ENCODE peak calls at places on chromosomes 11 and 22, in seven cellular contexts. G, U, Q, K, L, X and R are unnamed samples.

GRCh38 chr11:11407065-11407737 is 54.2 kb upstream of the CSNK2A3 start:
- DNase-seq in U (no peak), K (no peak), G (peak), X (no peak), Q (no peak), L (no peak), R (no peak)

GRCh38 chr11:1837171-1838076 is 1.4 kb upstream of the TNNI2 start:
- DNase-seq in G (peak), X (peak), U (peak), Q (peak), K (peak), L (peak), R (peak)

GRCh38 chr11:126561327-126561893 is 205.9 kb downstream of the ST3GAL4 start:
- DNase-seq in G (no peak), X (peak), Q (no peak), L (peak), K (no peak), U (peak), R (no peak)

GRCh38 chr22:33785283-33785991 is 134.8 kb downstream of the LARGE1 start:
- DNase-seq in G (peak), K (no peak), X (peak), L (no peak), U (peak), Q (no peak), R (no peak)

GRCh38 chr11:70063121-70063520 is 15.0 kb upstream of the ANO1 start:
- DNase-seq in G (no peak), K (no peak), U (no peak), Q (no peak), L (no peak), X (no peak), R (no peak)

GRCh38 chr11:47267858-47268257 is 2.1 kb upstream of the MADD start:
- DNase-seq in K (no peak), U (no peak), L (no peak), Q (no peak), X (no peak), G (no peak), R (no peak)

GRCh38 chr11:126581871-126582270 is 226.4 kb downstream of the ST3GAL4 start:
- DNase-seq in U (no peak), Q (no peak), X (no peak), L (no peak), G (no peak), K (no peak), R (no peak)

GRCh38 chr22:30947821-30948454 is 20.6 kb downstream of the MORC2 start:
- DNase-seq in U (peak), Q (no peak), L (no peak), K (no peak), X (peak), G (peak), R (no peak)

GRCh38 chr11:119148855-119149370 is at the start of gene ABCG4:
- DNase-seq in G (peak), K (no peak), L (no peak), U (no peak), X (no peak), Q (peak), R (no peak)

GRCh38 chr11:30457045-30457444 is 129.1 kb downstream of the MPPED2 start:
- DNase-seq in L (no peak), X (no peak), K (no peak), U (no peak), Q (no peak), G (no peak), R (no peak)

GRCh38 chr11:33544593-33545373 is 155.8 kb downstream of the C11orf91 start:
- DNase-seq in K (no peak), G (no peak), X (no peak), Q (no peak), L (no peak), U (no peak), R (no peak)

GRCh38 chr11:17563961-17564686 is 17.1 kb downstream of the OTOG start:
- DNase-seq in U (no peak), X (no peak), K (no peak), Q (no peak), L (no peak), G (no peak), R (peak)

GRCh38 chr11:117839936-117840813 is 15.6 kb upstream of the FXYD2 start:
- DNase-seq in U (no peak), L (no peak), K (no peak), G (no peak), Q (peak), X (no peak), R (no peak)

GRCh38 chr11:61083601-61084147 is 18.6 kb upstream of the CD5 start:
- DNase-seq in X (no peak), Q (no peak), L (no peak), K (no peak), U (no peak), G (no peak), R (no peak)

GRCh38 chr11:85685820-85686459 is at the start of gene CCDC89:
- DNase-seq in L (no peak), K (no peak), U (peak), X (peak), G (peak), Q (peak), R (no peak)

GRCh38 chr11:121754603-121755002 is 301.8 kb upstream of the SORL1-AS1 start:
- DNase-seq in X (peak), K (no peak), Q (no peak), U (no peak), G (no peak), L (no peak), R (peak)

GRCh38 chr11:2687782-2688191 is 12.0 kb downstream of the KCNQ1OT1 start:
- DNase-seq in K (no peak), G (no peak), L (no peak), X (no peak), Q (no peak), U (no peak), R (peak)

GRCh38 chr11:130554241-130555055 is 106.0 kb downstream of the ADAMTS15 start:
- DNase-seq in L (no peak), K (no peak), X (peak), G (no peak), U (no peak), Q (peak), R (no peak)

DNA sequence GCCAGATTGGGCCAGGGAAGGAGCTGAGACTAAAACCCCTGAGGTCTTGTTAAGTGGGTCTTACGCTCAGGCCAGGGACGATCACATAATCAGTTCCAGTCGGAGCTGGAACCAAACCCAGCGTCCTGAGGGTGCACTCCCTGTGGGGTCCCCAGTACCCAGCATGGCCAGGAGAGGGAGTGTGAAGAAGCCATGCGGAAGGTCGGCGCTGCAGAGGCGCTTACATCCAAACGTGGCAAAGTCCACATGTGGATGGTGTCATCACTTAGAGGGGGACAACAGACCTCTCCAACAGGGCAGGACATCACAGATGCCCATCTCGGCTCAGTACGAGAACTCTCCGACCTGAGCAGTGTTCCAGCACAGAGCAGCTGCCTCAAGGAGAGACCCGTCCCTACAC is 8.3 kb downstream of the ATP5MGL start:
- DNase-seq in G (peak), X (no peak), L (no peak), K (peak), Q (no peak), U (no peak), R (no peak)
- TF ChIP-seq CTCF in G (peak), X (peak), L (no peak), K (no peak), Q (no peak), U (peak), R (no peak)

GRCh38 chr11:35549787-35550186 is 24.4 kb upstream of the PAMR1 start:
- DNase-seq in Q (no peak), L (no peak), K (no peak), X (peak), G (no peak), U (peak), R (no peak)

GRCh38 chr11:35548925-35549561 is 23.6 kb upstream of the PAMR1 start:
- DNase-seq in X (peak), Q (no peak), K (no peak), L (no peak), G (no peak), U (peak), R (no peak)

GRCh38 chr11:35546317-35546716 is 20.9 kb upstream of the PAMR1 start:
- DNase-seq in L (no peak), U (no peak), X (no peak), K (no peak), G (no peak), Q (no peak), R (no peak)

GRCh38 chr11:35541621-35542375 is 16.4 kb upstream of the PAMR1 start:
- DNase-seq in G (no peak), X (peak), L (no peak), K (no peak), Q (no peak), U (peak), R (no peak)

GRCh38 chr11:35545604-35546003 is 20.2 kb upstream of the PAMR1 start:
- DNase-seq in Q (no peak), K (no peak), G (no peak), X (no peak), L (no peak), U (no peak), R (no peak)
- H3K27ac ChIP-seq in Q (no peak), K (no peak), G (no peak), X (no peak), L (no peak), U (no peak), R (no peak)

GRCh38 chr11:75553182-75553581 is 8.9 kb upstream of the SERPINH1 start:
- DNase-seq in X (no peak), U (no peak), Q (no peak), L (no peak), G (no peak), K (no peak), R (no peak)

GRCh38 chr11:75553889-75554257 is 8.2 kb upstream of the SERPINH1 start:
- DNase-seq in X (no peak), Q (no peak), K (no peak), U (no peak), L (no peak), G (no peak), R (no peak)

GRCh38 chr11:75557649-75558494 is 4.2 kb upstream of the SERPINH1 start:
- DNase-seq in K (no peak), G (no peak), Q (no peak), X (peak), L (no peak), U (peak), R (no peak)

GRCh38 chr11:75555079-75555811 is 6.8 kb upstream of the SERPINH1 start:
- DNase-seq in X (no peak), U (no peak), G (no peak), K (no peak), Q (no peak), L (no peak), R (no peak)

DNA sequence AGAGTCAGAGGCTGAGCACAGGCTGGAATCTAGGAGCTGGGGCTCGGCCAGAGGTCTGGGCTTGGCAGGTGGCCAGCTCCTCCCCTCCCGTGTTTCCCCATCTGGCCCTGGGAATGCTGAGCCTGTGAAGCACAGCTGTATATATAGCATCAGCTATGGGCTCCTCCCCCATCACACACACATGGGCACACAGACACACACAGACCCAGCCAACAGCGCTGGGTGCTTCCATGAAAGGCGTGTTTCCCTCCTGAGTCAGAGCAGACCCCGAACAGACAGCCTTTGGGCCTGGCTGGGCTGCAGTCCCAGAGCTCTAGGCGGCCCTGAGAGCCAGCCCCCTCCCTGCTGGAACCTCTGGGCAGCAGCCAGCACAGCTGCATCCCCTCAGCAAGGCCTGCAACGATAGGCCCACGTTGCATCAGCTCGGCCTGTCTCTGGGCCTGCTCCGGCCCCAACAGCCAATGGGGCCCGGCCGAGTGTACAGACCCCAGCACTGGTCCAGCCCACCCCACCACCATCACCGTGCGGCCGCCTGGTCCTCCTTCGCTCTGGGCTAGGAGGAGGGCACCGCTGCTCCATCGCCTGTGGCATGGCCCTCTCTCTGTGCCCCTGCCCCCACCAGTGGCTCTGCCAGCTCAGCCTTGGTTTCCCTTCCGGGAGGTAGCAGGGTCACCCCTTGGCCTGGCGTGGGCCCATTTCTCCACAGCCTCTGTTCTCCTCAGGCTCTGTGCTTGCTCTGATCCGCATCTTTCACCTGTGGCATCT is 7.6 kb upstream of the SERPINH1 start:
- DNase-seq in U (peak), G (peak), L (peak), Q (peak), K (no peak), X (peak), R (peak)
- H3K4me3 ChIP-seq in U (peak), G (peak), L (no peak), Q (no peak), K (no peak), X (peak), R (peak)

GRCh38 chr11:73323464-73323863 is 15.4 kb downstream of the ARHGEF17 start:
- DNase-seq in L (no peak), Q (peak), U (peak), K (no peak), X (peak), G (peak), R (no peak)
- TF ChIP-seq CTCF in L (no peak), Q (no peak), U (no peak), K (no peak), X (no peak), G (peak), R (no peak)

GRCh38 chr11:66362481-66363147 is 8.9 kb downstream of the SLC29A2 start:
- DNase-seq in X (no peak), K (no peak), U (no peak), L (no peak), Q (no peak), G (no peak), R (no peak)

GRCh38 chr11:66365711-66366619 is 5.6 kb downstream of the SLC29A2 start:
- DNase-seq in Q (no peak), X (no peak), K (no peak), L (peak), U (no peak), G (no peak), R (no peak)

GRCh38 chr11:66363187-66363601 is 8.4 kb downstream of the SLC29A2 start:
- DNase-seq in G (no peak), K (no peak), U (no peak), Q (peak), X (no peak), L (peak), R (no peak)

GRCh38 chr11:66365166-66365565 is 6.4 kb downstream of the SLC29A2 start:
- DNase-seq in X (no peak), G (no peak), U (no peak), Q (no peak), L (peak), K (no peak), R (no peak)

DNA sequence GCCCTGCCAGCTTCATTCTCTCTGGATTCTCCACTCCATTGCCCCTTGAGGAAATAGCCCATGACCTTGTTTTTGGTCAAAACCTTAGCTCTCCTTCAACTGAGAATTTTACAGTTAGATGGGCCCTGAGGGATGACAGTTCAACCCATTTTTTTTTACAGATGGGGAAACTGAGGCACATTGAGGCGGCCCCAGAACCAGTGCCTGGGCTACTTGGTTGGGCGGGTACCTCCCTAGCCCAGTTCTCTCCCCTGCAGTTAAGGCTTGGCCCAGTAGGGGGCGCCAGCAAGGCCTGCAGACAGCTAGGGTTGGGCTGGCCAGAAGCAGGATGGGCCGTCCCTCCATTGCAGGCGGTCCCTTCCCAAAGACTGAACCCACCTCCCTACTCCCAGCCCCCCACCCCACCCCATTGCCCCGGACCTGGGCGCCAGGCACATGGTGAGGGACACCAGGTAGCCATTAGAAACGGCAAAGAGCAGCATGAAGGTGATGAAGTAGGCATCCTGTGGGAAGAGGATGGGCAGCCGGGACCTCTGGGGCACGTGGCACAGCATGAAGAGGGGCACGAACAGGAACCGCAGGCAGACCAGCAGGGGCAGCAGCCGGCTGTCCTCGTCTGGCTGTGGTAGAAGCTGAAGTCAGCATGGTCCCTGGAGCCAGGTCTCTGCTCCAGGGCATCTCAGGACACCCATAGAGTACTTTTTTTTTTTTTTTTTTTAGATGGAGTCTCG is 7.6 kb downstream of the SLC29A2 start:
- DNase-seq in L (peak), K (peak), Q (peak), U (no peak), X (no peak), G (peak), R (no peak)
- H3K27ac ChIP-seq in L (no peak), K (no peak), Q (peak), U (no peak), X (no peak), G (no peak), R (peak)

DNA sequence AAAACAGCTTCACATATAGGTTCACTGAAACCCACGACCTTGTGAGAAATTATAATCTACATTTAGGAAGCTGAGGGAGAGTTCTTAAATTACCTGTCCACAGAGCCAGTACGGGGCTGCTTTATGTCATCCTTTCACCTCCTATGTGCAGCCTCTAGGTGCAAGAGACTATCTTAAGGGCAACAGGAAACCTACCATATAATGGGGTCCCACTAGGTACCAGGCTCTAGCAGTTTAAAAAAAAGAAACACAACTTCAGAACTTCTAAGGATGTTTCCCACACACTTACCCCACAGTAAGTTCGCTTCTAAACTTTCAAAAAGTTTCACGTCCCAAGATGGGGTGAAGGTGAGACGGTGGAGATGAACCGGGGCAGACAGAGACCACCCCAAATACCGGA is 573 bp downstream of the STK33 start:
- DNase-seq in K (no peak), G (peak), X (no peak), Q (no peak), U (no peak), L (no peak), R (no peak)
- H3K4me3 ChIP-seq in K (peak), G (peak), X (peak), Q (peak), U (peak), L (peak), R (peak)

GRCh38 chr22:24525416-24526037 is 29.4 kb downstream of the GUCD1 start:
- DNase-seq in G (peak), L (peak), K (peak), Q (peak), X (peak), U (peak), R (peak)

GRCh38 chr22:24518774-24519485 is 23.8 kb downstream of the UPB1 start:
- DNase-seq in G (no peak), U (no peak), K (no peak), L (no peak), Q (no peak), X (no peak), R (no peak)

GRCh38 chr22:24523873-24524272 is 28.7 kb downstream of the UPB1 start:
- DNase-seq in X (peak), L (no peak), U (peak), K (no peak), Q (peak), G (peak), R (no peak)

GRCh38 chr22:24518228-24518627 is 23.1 kb downstream of the UPB1 start:
- DNase-seq in G (no peak), Q (no peak), U (no peak), X (no peak), L (no peak), K (no peak), R (no peak)

GRCh38 chr22:24521791-24522245 is 26.7 kb downstream of the UPB1 start:
- DNase-seq in Q (peak), L (peak), K (peak), G (peak), U (peak), X (peak), R (no peak)
- TF ChIP-seq CTCF in Q (peak), L (peak), K (peak), G (peak), U (peak), X (peak), R (peak)

GRCh38 chr11:12418019-12418611 is 40.7 kb downstream of the PARVA start:
- DNase-seq in L (no peak), Q (no peak), K (no peak), G (no peak), U (peak), X (peak), R (peak)
- H3K27ac ChIP-seq in L (no peak), Q (peak), K (no peak), G (peak), U (peak), X (peak), R (peak)